ENCODE peak calls at places on chromosome 3, in six cellular contexts. R is HAP-1, P is SK-N-SH, S is heart left ventricle, V is breast epithelium, J is fibroblast of lung. C is an unnamed sample.

GRCh38 chr3:134357914-134358811 is 16.1 kb downstream of the AMOTL2 start:
- DNase-seq in R (peak; percentile 84), P (peak; percentile 57), S (no peak), V (no peak), J (peak; percentile 99), C (peak; percentile 79)

GRCh38 chr3:55511895-55512585 is 24.9 kb upstream of the WNT5A start:
- DNase-seq in R (peak; percentile 17), P (no peak), S (no peak), V (no peak), J (peak; percentile 88), C (no peak)

GRCh38 chr3:170907519-170908234 is 760 bp downstream of the EIF5A2 start:
- DNase-seq in R (peak; percentile 37), P (no peak), S (no peak), V (no peak), J (peak; percentile 36), C (no peak)

GRCh38 chr3:146189519-146190173 is 28.7 kb upstream of the PLOD2 start:
- DNase-seq in R (peak; percentile 39), P (peak; percentile 40), S (peak; percentile 16), V (no peak), J (peak; percentile 47), C (peak; percentile 19)

GRCh38 chr3:158168996-158169573 is 59.2 kb downstream of the RSRC1 start:
- DNase-seq in R (no peak), P (no peak), S (no peak), V (no peak), J (peak; percentile 79), C (no peak)

GRCh38 chr3:168088106-168088722 is 7.5 kb downstream of the GOLIM4 start:
- DNase-seq in R (peak; percentile 52), P (no peak), S (no peak), V (no peak), J (no peak), C (peak; percentile 17)

GRCh38 chr3:150830094-150830681 is 67.2 kb upstream of the SIAH2 start:
- DNase-seq in R (peak; percentile 20), P (peak; percentile 35), S (no peak), V (no peak), J (no peak), C (peak; percentile 47)

GRCh38 chr3:136008732-136009456 is 43.4 kb downstream of the PPP2R3A start:
- DNase-seq in R (no peak), P (no peak), S (no peak), V (no peak), J (peak; percentile 23), C (peak; percentile 26)

GRCh38 chr3:197501496-197501878 is 54.3 kb downstream of the BDH1 start:
- DNase-seq in R (no peak), P (no peak), S (no peak), V (no peak), J (peak; percentile 57), C (peak; percentile 59)

GRCh38 chr3:128554100-128554464 is 61.1 kb upstream of the GATA2 start:
- DNase-seq in R (no peak), P (no peak), S (no peak), V (peak; percentile 27), J (peak; percentile 88), C (no peak)

GRCh38 chr3:141345951-141346817 is 22.1 kb upstream of the ZBTB38 start:
- DNase-seq in R (no peak), P (no peak), S (no peak), V (no peak), J (no peak), C (no peak)

GRCh38 chr3:41199866-41200668 is 762 bp downstream of the CTNNB1 start:
- DNase-seq in R (peak; percentile 45), P (peak; percentile 85), S (peak; percentile 43), V (peak; percentile 53), J (peak; percentile 22), C (peak; percentile 89)

GRCh38 chr3:52190294-52190841 is 7.6 kb upstream of the ALAS1 start:
- DNase-seq in R (no peak), P (no peak), S (peak; percentile 55), V (no peak), J (peak; percentile 63), C (peak; percentile 31)

GRCh38 chr3:197501879-197502620 is 53.7 kb downstream of the BDH1 start:
- DNase-seq in R (peak; percentile 76), P (peak; percentile 68), S (no peak), V (no peak), J (peak; percentile 79), C (peak; percentile 92)

GRCh38 chr3:42505203-42505848 is 2.9 kb downstream of the VIPR1 start:
- DNase-seq in R (peak; percentile 4), P (no peak), S (no peak), V (peak; percentile 39), J (no peak), C (no peak)

GRCh38 chr3:105629725-105630124 is 239.1 kb downstream of the CBLB start:
- DNase-seq in R (no peak), P (no peak), S (no peak), V (no peak), J (no peak), C (no peak)

GRCh38 chr3:87268646-87269211 is 7.7 kb downstream of the POU1F1 start:
- DNase-seq in R (no peak), P (no peak), S (no peak), V (no peak), J (no peak), C (no peak)

GRCh38 chr3:173529062-173529711 is 131.6 kb downstream of the NLGN1 start:
- DNase-seq in R (peak; percentile 62), P (peak; percentile 11), S (no peak), V (no peak), J (peak; percentile 13), C (peak; percentile 7)

GRCh38 chr3:156509209-156510174 is 45.4 kb downstream of the SSR3 start:
- DNase-seq in R (no peak), P (peak; percentile 63), S (no peak), V (no peak), J (peak; percentile 54), C (peak; percentile 71)

GRCh38 chr3:184361532-184361931 is at the start of the genes CLCN2 and POLR2H:
- DNase-seq in R (peak; percentile 83), P (peak; percentile 89), S (peak; percentile 72), V (no peak), J (peak; percentile 47), C (peak; percentile 93)

GRCh38 chr3:49511631-49512030 is 41.6 kb downstream of the DAG1 start:
- DNase-seq in R (no peak), P (no peak), S (no peak), V (no peak), J (no peak), C (no peak)

GRCh38 chr3:52535411-52536111 is 844 bp upstream of the UQCC5 start:
- DNase-seq in R (peak; percentile 8), P (no peak), S (peak; percentile 26), V (no peak), J (no peak), C (peak; percentile 46)

GRCh38 chr3:64467255-64467944 is 220.4 kb downstream of the ADAMTS9 start:
- DNase-seq in R (no peak), P (no peak), S (no peak), V (no peak), J (no peak), C (no peak)

GRCh38 chr3:193744822-193745684 is 152.0 kb downstream of the OPA1 start:
- DNase-seq in R (no peak), P (peak; percentile 76), S (no peak), V (no peak), J (peak; percentile 17), C (no peak)

GRCh38 chr3:114587973-114588372 is 294.1 kb downstream of the TIGIT start:
- DNase-seq in R (peak; percentile 63), P (no peak), S (no peak), V (no peak), J (no peak), C (no peak)

GRCh38 chr3:107644631-107645030 is 121.9 kb downstream of the BBX start:
- DNase-seq in R (no peak), P (no peak), S (no peak), V (no peak), J (no peak), C (no peak)

GRCh38 chr3:13282528-13282985 is 137.6 kb downstream of the NUP210 start:
- DNase-seq in R (peak; percentile 27), P (peak; percentile 84), S (no peak), V (no peak), J (no peak), C (no peak)

GRCh38 chr3:56915969-56916586 is 114.3 kb upstream of the ARHGEF3 start:
- DNase-seq in R (no peak), P (no peak), S (peak; percentile 55), V (no peak), J (no peak), C (peak; percentile 52)

GRCh38 chr3:72797773-72798543 is 50.3 kb downstream of the SHQ1 start:
- DNase-seq in R (peak; percentile 57), P (peak; percentile 70), S (peak; percentile 42), V (no peak), J (peak; percentile 50), C (no peak)

GRCh38 chr3:31576521-31576920 is 43.8 kb downstream of the STT3B start:
- DNase-seq in R (no peak), P (no peak), S (no peak), V (no peak), J (no peak), C (no peak)

GRCh38 chr3:31581660-31582059 is 48.9 kb downstream of the STT3B start:
- DNase-seq in R (no peak), P (no peak), S (no peak), V (no peak), J (no peak), C (no peak)

GRCh38 chr3:31580645-31581044 is 47.9 kb downstream of the STT3B start:
- DNase-seq in R (no peak), P (no peak), S (no peak), V (no peak), J (no peak), C (no peak)

GRCh38 chr3:31577232-31577631 is 44.5 kb downstream of the STT3B start:
- DNase-seq in R (no peak), P (no peak), S (no peak), V (no peak), J (no peak), C (no peak)

GRCh38 chr3:31579828-31580227 is 47.1 kb downstream of the STT3B start:
- DNase-seq in R (no peak), P (no peak), S (no peak), V (no peak), J (no peak), C (no peak)
- H3K4me3 ChIP-seq in R (no peak overlapping the region), P (no peak overlapping the region), S (no peak overlapping the region), V (no peak overlapping the region), J (no peak overlapping the region), C (no peak overlapping the region)

DNA sequence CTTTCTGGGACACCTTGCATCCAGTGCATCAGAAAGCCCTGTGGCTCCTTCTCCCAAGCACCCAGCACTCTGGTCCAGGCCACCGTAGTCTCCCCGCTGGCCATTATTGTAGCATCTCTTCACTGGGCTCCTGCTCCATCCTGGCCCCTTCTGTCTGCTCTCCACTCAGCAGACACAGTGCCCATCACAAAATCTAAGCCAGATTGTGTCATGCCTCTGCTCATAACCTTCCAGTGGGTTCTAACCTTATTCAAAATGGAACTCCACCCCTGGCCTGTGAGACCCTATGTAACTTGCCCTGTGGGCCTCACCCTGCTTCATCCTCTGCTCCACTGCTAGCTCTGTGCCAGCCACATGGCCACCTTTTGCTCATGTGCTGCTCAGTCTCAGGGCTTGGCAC is 31.7 kb upstream of the PRR23E start:
- DNase-seq in R (no peak), P (no peak), S (no peak), V (no peak), J (no peak), C (no peak)
- H3K27me3 ChIP-seq in R (peaks cover 2% of the 10 kb centered on the region), P (no peaks in the 10 kb centered on the region), S (no peaks in the 10 kb centered on the region), V (peaks cover 20% of the 10 kb centered on the region), J (peaks cover 3% of the 10 kb centered on the region), C (no peaks in the 10 kb centered on the region)

GRCh38 chr3:38247366-38248035 is 18.1 kb upstream of the SLC22A13 start:
- DNase-seq in R (no peak), P (no peak), S (peak; percentile 24), V (no peak), J (peak; percentile 94), C (no peak)
- H3K36me3 ChIP-seq in R (peaks cover 56% of the 10 kb centered on the region), P (peaks cover 73% of the 10 kb centered on the region), S (peaks cover 79% of the 10 kb centered on the region), V (peaks cover 6% of the 10 kb centered on the region), J (peaks cover 2% of the 10 kb centered on the region), C (peaks cover 6% of the 10 kb centered on the region)

GRCh38 chr3:34254285-34254684 is 455.9 kb downstream of the PDCD6IP start:
- DNase-seq in R (no peak), P (no peak), S (no peak), V (no peak), J (no peak), C (no peak)
- H3K4me3 ChIP-seq in R (no peak overlapping the region), P (no peak overlapping the region), S (no peak overlapping the region), V (no peak overlapping the region), J (no peak overlapping the region), C (no peak overlapping the region)